ENCODE peak calls at places on chromosomes 12 and 14, in seven cellular contexts. H is central memory CD8-positive, alpha-beta T cell; X is stimulated activated CD8-positive, alpha-beta memory T cell treated with anti-CD3 and anti-CD28 coated beads, Interleukin-15, amount 100 ng/mL, for 4 hours; M is coronary artery; N is fibroblast of lung; I is EL; T is Calu3. A is an unnamed sample.

GRCh38 chr12:9687228-9687627 is 17.7 kb downstream of the CLEC2D start:
- DNase-seq in T (no peak), H (no peak), I (peak), M (no peak), N (peak), X (no peak), A (no peak)

GRCh38 chr12:20404576-20405346 is 36.4 kb downstream of the PDE3A start:
- DNase-seq in M (no peak), N (peak), T (peak), H (no peak), I (peak), X (no peak), A (peak)

GRCh38 chr12:15186593-15186992 is 34.6 kb downstream of the RERG start:
- DNase-seq in I (no peak), X (no peak), H (no peak), T (no peak), N (no peak), M (no peak), A (no peak)

GRCh38 chr14:81164167-81164774 is 56.5 kb downstream of the GTF2A1 start:
- DNase-seq in X (peak), M (no peak), T (peak), H (no peak), N (peak), I (peak), A (peak)

GRCh38 chr14:21070610-21071224 is 613 bp downstream of the ARHGEF40 start:
- DNase-seq in M (peak), I (peak), N (peak), T (peak), H (no peak), X (no peak), A (peak)

GRCh38 chr14:100862277-100862676 is 36.4 kb downstream of the MEG3 start:
- DNase-seq in X (no peak), T (no peak), I (no peak), H (no peak), M (no peak), N (peak), A (no peak)

GRCh38 chr14:24255438-24255837 is 7.5 kb downstream of the TGM1 start:
- DNase-seq in H (no peak), T (no peak), M (no peak), X (no peak), I (no peak), N (no peak), A (no peak)

GRCh38 chr12:49049566-49050224 is 10.9 kb downstream of the KMT2D start:
- DNase-seq in H (no peak), T (no peak), N (peak), M (no peak), I (peak), X (no peak), A (no peak)

GRCh38 chr12:112664569-112664968 is 127.0 kb upstream of the RPH3A start:
- DNase-seq in M (no peak), X (no peak), N (peak), I (no peak), H (no peak), T (peak), A (peak)

GRCh38 chr12:132311201-132311915 is 18.0 kb downstream of the GALNT9 start:
- DNase-seq in N (no peak), T (no peak), I (no peak), M (no peak), H (no peak), X (no peak), A (peak)

GRCh38 chr14:21205026-21205677 is 49.3 kb upstream of the OR5AU1 start:
- DNase-seq in X (no peak), M (no peak), T (no peak), N (no peak), I (no peak), H (no peak), A (no peak)

GRCh38 chr14:60861545-60862147 is 119.2 kb downstream of the TRMT5 start:
- DNase-seq in I (no peak), X (no peak), H (no peak), N (no peak), T (no peak), M (no peak), A (no peak)

GRCh38 chr12:83197483-83197914 is 510.8 kb downstream of the TMTC2 start:
- DNase-seq in X (no peak), H (no peak), I (no peak), N (no peak), T (no peak), M (no peak), A (no peak)

GRCh38 chr12:85138833-85139232 is 102.7 kb downstream of the LRRIQ1 start:
- DNase-seq in N (peak), I (no peak), M (no peak), H (no peak), X (no peak), T (no peak), A (peak)

GRCh38 chr12:113221181-113221996 is at the start of gene TPCN1:
- DNase-seq in I (peak), X (peak), T (peak), H (peak), M (peak), N (peak), A (peak)

GRCh38 chr12:53781218-53781801 is 29.5 kb upstream of the CISTR start:
- DNase-seq in X (no peak), M (no peak), N (no peak), I (no peak), T (no peak), H (no peak), A (no peak)

GRCh38 chr14:95523818-95524448 is 7.5 kb upstream of the SYNE3 start:
- DNase-seq in N (no peak), H (no peak), T (peak), X (no peak), I (peak), M (peak), A (no peak)

GRCh38 chr14:101365329-101366158 is 195.8 kb upstream of the DIO3 start:
- DNase-seq in H (no peak), T (no peak), N (no peak), M (peak), X (no peak), I (no peak), A (no peak)

GRCh38 chr12:46585854-46586621 is 213.5 kb upstream of the SLC38A2 start:
- DNase-seq in M (no peak), I (peak), T (peak), X (no peak), N (peak), H (no peak), A (peak)

GRCh38 chr12:119683413-119683812 is 15.5 kb downstream of the PRKAB1 start:
- DNase-seq in M (no peak), I (peak), N (peak), X (no peak), H (no peak), T (no peak), A (no peak)

GRCh38 chr12:105968025-105968424 is 170.7 kb downstream of the NUAK1 start:
- DNase-seq in X (no peak), I (no peak), T (no peak), M (no peak), N (no peak), H (no peak), A (no peak)

GRCh38 chr14:104632781-104633180 is 28.2 kb upstream of the TMEM179 start:
- DNase-seq in N (no peak), M (no peak), X (no peak), I (no peak), T (no peak), H (no peak), A (no peak)

GRCh38 chr12:63103489-63104131 is 47.4 kb downstream of the AVPR1A start:
- DNase-seq in N (peak), T (peak), X (no peak), H (no peak), M (no peak), I (peak), A (peak)

GRCh38 chr12:5505116-5505515 is 73.2 kb downstream of the NTF3 start:
- DNase-seq in T (no peak), H (no peak), N (no peak), M (peak), X (no peak), I (no peak), A (no peak)

GRCh38 chr12:10720974-10721565 is 2.1 kb downstream of the YBX3 start:
- DNase-seq in T (no peak), I (no peak), X (no peak), M (no peak), H (no peak), N (no peak), A (no peak)

GRCh38 chr12:269216-269615 is 6.6 kb upstream of the SLC6A13 start:
- DNase-seq in T (no peak), H (no peak), X (no peak), M (no peak), I (no peak), N (no peak), A (no peak)

GRCh38 chr12:108430245-108430644 is 84.8 kb upstream of the FICD start:
- DNase-seq in H (no peak), T (no peak), I (no peak), N (peak), X (no peak), M (no peak), A (no peak)

GRCh38 chr14:77014004-77014604 is 14.4 kb downstream of the IRF2BPL start:
- DNase-seq in T (no peak), H (no peak), N (peak), M (no peak), X (no peak), I (peak), A (no peak)

GRCh38 chr12:44677724-44678123 is 198.4 kb downstream of the NELL2 start:
- DNase-seq in I (no peak), H (no peak), T (no peak), X (no peak), N (no peak), M (no peak), A (no peak)

A was measured in A549.